ENCODE peak calls at places on chromosomes 3 and 15, in five cellular contexts. F, U, Q, R and N are unnamed samples.

GRCh38 chr3:128337305-128337704 is 129.4 kb downstream of the DNAJB8 start:
- DNase-seq in F (no peak), R (no peak), Q (no peak), U (no peak), N (no peak)

GRCh38 chr3:56874269-56874668 is 72.5 kb upstream of the ARHGEF3 start:
- DNase-seq in R (no peak), F (peak; percentile 42), Q (no peak), U (no peak), N (no peak)

GRCh38 chr3:140077406-140077805 is 142.4 kb downstream of the CLSTN2 start:
- DNase-seq in R (no peak), U (no peak), Q (no peak), F (no peak), N (no peak)

GRCh38 chr15:31327674-31328424 is 1.2 kb downstream of the KLF13 start:
- DNase-seq in Q (peak; percentile 33), R (peak; percentile 74), U (no peak), F (peak; percentile 41), N (peak; percentile 82)

GRCh38 chr3:38142959-38143358 is 4.5 kb downstream of the MYD88 start:
- DNase-seq in F (no peak), R (no peak), Q (no peak), U (no peak), N (no peak)

GRCh38 chr15:90191344-90191687 is 9.8 kb upstream of the SEMA4B start:
- DNase-seq in U (no peak), R (no peak), Q (no peak), F (no peak), N (no peak)

GRCh38 chr3:95750097-95750496 is 1064.3 kb upstream of the EPHA6 start:
- DNase-seq in U (no peak), R (no peak), F (no peak), Q (no peak), N (no peak)

GRCh38 chr3:4687167-4687566 is 194.0 kb downstream of the ITPR1 start:
- DNase-seq in R (no peak), F (no peak), U (no peak), Q (no peak), N (peak; percentile 42)

GRCh38 chr3:12681586-12682371 is 17.9 kb upstream of the RAF1 start:
- DNase-seq in Q (no peak), R (no peak), F (no peak), U (no peak), N (no peak)

GRCh38 chr15:56732135-56732880 is 1.0 kb downstream of the ZNF280D start:
- DNase-seq in Q (no peak), U (peak; percentile 1), R (peak; percentile 26), F (no peak), N (peak; percentile 11)

GRCh38 chr3:186854146-186854545 is 11.6 kb downstream of the ADIPOQ start:
- DNase-seq in U (no peak), R (no peak), Q (no peak), F (no peak), N (no peak)

GRCh38 chr3:5426094-5426883 is 238.8 kb downstream of the EDEM1 start:
- DNase-seq in U (peak; percentile 69), F (peak; percentile 85), Q (peak; percentile 86), R (peak; percentile 52), N (peak; percentile 74)

GRCh38 chr3:23002846-23003800 is 200.0 kb upstream of the UBE2E2 start:
- DNase-seq in Q (peak; percentile 33), U (no peak), F (no peak), R (no peak), N (no peak)

GRCh38 chr15:58497036-58497785 is 65.4 kb downstream of the LIPC start:
- DNase-seq in Q (no peak), F (peak; percentile 89), R (no peak), U (no peak), N (no peak)

GRCh38 chr15:72153269-72153668 is 35.1 kb downstream of the SENP8 start:
- DNase-seq in Q (no peak), R (no peak), F (no peak), U (no peak), N (no peak)

GRCh38 chr3:1404270-1404669 is 311.4 kb downstream of the CNTN6 start:
- DNase-seq in Q (peak; percentile 1), F (peak; percentile 33), U (no peak), R (no peak), N (no peak)

GRCh38 chr3:136957751-136958288 is at the start of gene IL20RB:
- DNase-seq in R (peak; percentile 48), F (no peak), U (no peak), Q (no peak), N (no peak)

GRCh38 chr3:188465311-188465710 is 311.4 kb downstream of the LPP start:
- DNase-seq in Q (no peak), F (no peak), R (no peak), U (no peak), N (no peak)

GRCh38 chr15:65189102-65189740 is 4.1 kb upstream of the CLPX start:
- DNase-seq in F (peak; percentile 42), R (peak; percentile 44), Q (peak; percentile 49), U (no peak), N (peak; percentile 61)

GRCh38 chr3:43194490-43195115 is 88.7 kb upstream of the POMGNT2 start:
- DNase-seq in F (no peak), Q (no peak), U (no peak), R (no peak), N (no peak)

GRCh38 chr15:22795206-22796063 is 9.0 kb downstream of the NIPA1 start:
- DNase-seq in U (no peak), F (no peak), R (no peak), Q (no peak), N (no peak)

GRCh38 chr3:14467723-14468620 is 65.6 kb downstream of the SLC6A6 start:
- DNase-seq in R (peak; percentile 23), F (peak; percentile 47), U (no peak), Q (peak; percentile 50), N (no peak)

GRCh38 chr3:146374146-146374545 is 95.2 kb downstream of the PLSCR2 start:
- DNase-seq in U (no peak), Q (no peak), R (no peak), F (no peak), N (no peak)

GRCh38 chr3:112097378-112097777 is 11.2 kb downstream of the C3orf52 start:
- DNase-seq in F (no peak), Q (peak; percentile 79), R (peak; percentile 96), U (no peak), N (no peak)

GRCh38 chr3:150135321-150135721 is 164.6 kb upstream of the PFN2 start:
- DNase-seq in U (no peak), F (no peak), Q (no peak), R (no peak), N (no peak)

GRCh38 chr3:196624008-196624790 is 15.3 kb upstream of the NRROS start:
- DNase-seq in F (no peak), Q (no peak), R (no peak), U (no peak), N (no peak)